ENCODE peak calls at places on chromosomes 4 and X, in eight cellular contexts. W is AML-193, M is heart left ventricle, T is T-helper 9 cell, P is aorta, R is neural crest cell, K is OCI-M1, D is left colon. U is an unnamed sample.

GRCh38 chr4:98658287-98659105 is at the start of gene TSPAN5:
- DNase-seq in K (peak; percentile 57), D (peak; percentile 79), P (peak; percentile 89), W (peak; percentile 69), R (peak; percentile 69), T (peak; percentile 76), M (peak; percentile 87), U (no peak)

GRCh38 chr4:26003072-26003471 is 89.1 kb downstream of the SMIM20 start:
- DNase-seq in W (no peak), M (peak; percentile 10), P (no peak), K (no peak), D (no peak), T (no peak), R (no peak), U (no peak)

GRCh38 chr4:14168919-14169318 is 541.4 kb upstream of the BOD1L1 start:
- DNase-seq in W (peak; percentile 31), P (no peak), M (peak; percentile 41), K (peak; percentile 6), R (no peak), D (no peak), T (no peak), U (no peak)

GRCh38 chrX:50723006-50723405 is 91.0 kb downstream of the SHROOM4 start:
- DNase-seq in W (no peak), D (no peak), T (no peak), R (no peak), M (no peak), K (no peak), P (no peak), U (no peak)

GRCh38 chr4:122909683-122910082 is 12.7 kb downstream of the NUDT6 start:
- DNase-seq in M (no peak), D (no peak), T (no peak), W (no peak), K (no peak), R (no peak), P (no peak), U (no peak)

GRCh38 chrX:135437867-135438733 is 16.4 kb downstream of the SMIM10L2A start:
- DNase-seq in R (no peak), M (no peak), K (peak; percentile 0), P (peak; percentile 41), T (no peak), D (no peak), W (no peak), U (no peak)

GRCh38 chr4:100907465-100908454 is 389.9 kb upstream of the EMCN start:
- DNase-seq in P (no peak), W (peak; percentile 3), D (no peak), R (no peak), T (no peak), M (no peak), K (no peak), U (no peak)

GRCh38 chr4:157265281-157265680 is 44.8 kb downstream of the GRIA2 start:
- DNase-seq in M (no peak), P (no peak), R (no peak), T (no peak), D (no peak), W (no peak), K (no peak), U (peak; percentile 2)

GRCh38 chr4:41294445-41295062 is 37.8 kb downstream of the UCHL1 start:
- DNase-seq in M (no peak), W (no peak), D (no peak), R (peak; percentile 4), K (peak; percentile 11), P (no peak), T (no peak), U (peak; percentile 25)

GRCh38 chr4:14792702-14793227 is 209.5 kb upstream of the CPEB2 start:
- DNase-seq in P (no peak), T (no peak), R (no peak), M (no peak), D (no peak), W (no peak), K (no peak), U (no peak)

GRCh38 chr4:87559090-87559837 is 30.1 kb upstream of the SPARCL1 start:
- DNase-seq in M (no peak), K (peak; percentile 89), P (no peak), D (no peak), W (peak; percentile 3), T (peak; percentile 1), R (no peak), U (peak; percentile 56)

GRCh38 chr4:38132140-38132673 is 172.0 kb downstream of the PTTG2 start:
- DNase-seq in T (peak; percentile 36), M (peak; percentile 49), D (peak; percentile 59), P (no peak), R (no peak), K (no peak), W (no peak), U (no peak)

GRCh38 chrX:9197231-9197630 is 163.3 kb upstream of the FAM9B start:
- DNase-seq in R (no peak), T (no peak), W (no peak), P (no peak), K (no peak), D (no peak), M (no peak), U (no peak)

GRCh38 chr4:114785570-114785969 is 187.0 kb downstream of the UGT8 start:
- DNase-seq in K (no peak), P (no peak), R (no peak), M (no peak), D (no peak), T (no peak), W (no peak), U (no peak)

GRCh38 chr4:107736924-107737448 is 17.0 kb upstream of the PAPSS1 start:
- DNase-seq in M (no peak), P (no peak), W (peak; percentile 56), K (peak; percentile 59), R (peak; percentile 68), T (peak; percentile 16), D (no peak), U (no peak)

GRCh38 chr4:185290656-185291055 is 81.3 kb downstream of the SNX25 start:
- DNase-seq in K (no peak), P (no peak), M (no peak), R (no peak), W (no peak), D (no peak), T (no peak), U (no peak)

GRCh38 chr4:92825186-92825715 is 521.5 kb downstream of the GRID2 start:
- DNase-seq in W (no peak), R (no peak), P (no peak), T (no peak), K (no peak), M (no peak), D (no peak), U (no peak)

GRCh38 chrX:129019412-129019811 is 503.9 kb downstream of the SMARCA1 start:
- DNase-seq in W (no peak), M (no peak), P (no peak), K (no peak), T (no peak), R (no peak), D (no peak), U (no peak)

GRCh38 chrX:141278306-141278705 is 36.0 kb upstream of the SPANXC start:
- DNase-seq in R (peak; percentile 1), M (no peak), W (peak; percentile 24), P (no peak), T (no peak), D (no peak), K (peak; percentile 72), U (no peak)

GRCh38 chr4:153257151-153257620 is 52.9 kb downstream of the TRIM2 start:
- DNase-seq in M (no peak), P (no peak), D (no peak), T (no peak), K (no peak), R (peak; percentile 37), W (no peak), U (peak; percentile 63)

GRCh38 chrX:68261060-68261672 is 172.1 kb downstream of the OPHN1 start:
- DNase-seq in P (peak; percentile 44), T (no peak), M (no peak), W (no peak), D (no peak), R (no peak), K (peak; percentile 63), U (no peak)